ENCODE peak calls at places on chromosomes 1 and 21, in ten cellular contexts. E is astrocyte, U is OCI-LY7, I is fibroblast of lung, N is H9, Z is hepatocyte, O is K562, R is PC-3, V is neural progenitor cell, J is Karpas-422. M is an unnamed sample.

GRCh38 chr1:10031461-10031860 is 1.3 kb upstream of the UBE4B start:
- DNase-seq in E (peak; percentile 81), U (no peak), I (peak; percentile 85), N (no peak), Z (no peak), O (no peak), R (peak; percentile 62), V (no peak), J (no peak), M (no peak)

GRCh38 chr1:89842547-89843278 is 21.9 kb downstream of the LRRC8D start:
- DNase-seq in E (peak; percentile 35), U (peak; percentile 63), I (peak; percentile 47), N (no peak), Z (peak; percentile 19), O (no peak), R (no peak), V (no peak), J (no peak), M (no peak)

GRCh38 chr1:243213045-243213787 is 41.9 kb downstream of the CEP170 start:
- DNase-seq in E (peak; percentile 67), U (no peak), I (peak; percentile 71), N (no peak), Z (peak; percentile 6), O (no peak), R (no peak), V (no peak), J (peak; percentile 37), M (no peak)

GRCh38 chr1:43243299-43243698 is 26.5 kb upstream of the TMEM125 start:
- DNase-seq in E (no peak), U (no peak), I (no peak), N (no peak), Z (no peak), O (no peak), R (no peak), V (no peak), J (no peak), M (no peak)

GRCh38 chr1:48916121-48917069 is 139.7 kb upstream of the BEND5 start:
- DNase-seq in E (peak; percentile 65), U (peak; percentile 20), I (peak; percentile 74), N (peak; percentile 76), Z (peak; percentile 70), O (peak; percentile 46), R (peak; percentile 78), V (peak; percentile 69), J (peak; percentile 66), M (peak; percentile 45)

GRCh38 chr1:192485692-192486436 is 89.7 kb upstream of the RGS1 start:
- DNase-seq in E (peak; percentile 99), U (no peak), I (peak; percentile 99), N (no peak), Z (peak; percentile 70), O (no peak), R (peak; percentile 85), V (no peak), J (no peak), M (no peak)

GRCh38 chr1:104195395-104195794 is 445.7 kb downstream of the AMY1C start:
- DNase-seq in E (no peak), U (no peak), I (peak; percentile 0), N (no peak), Z (no peak), O (no peak), R (peak; percentile 63), V (no peak), J (no peak), M (no peak)

GRCh38 chr1:10776206-10776905 is 20.1 kb downstream of the CASZ1 start:
- DNase-seq in E (no peak), U (no peak), I (no peak), N (no peak), Z (no peak), O (no peak), R (peak; percentile 53), V (no peak), J (no peak), M (no peak)

GRCh38 chr1:61322769-61323168 is 240.4 kb downstream of the NFIA start:
- DNase-seq in E (no peak), U (no peak), I (no peak), N (no peak), Z (no peak), O (no peak), R (peak; percentile 92), V (no peak), J (no peak), M (no peak)

GRCh38 chr1:61318319-61319125 is 236.2 kb downstream of the NFIA start:
- DNase-seq in E (peak; percentile 66), U (no peak), I (peak; percentile 69), N (no peak), Z (peak; percentile 28), O (peak; percentile 17), R (peak; percentile 45), V (no peak), J (no peak), M (peak; percentile 92)

GRCh38 chr1:61323681-61324328 is 241.4 kb downstream of the NFIA start:
- DNase-seq in E (no peak), U (no peak), I (no peak), N (no peak), Z (no peak), O (no peak), R (peak; percentile 72), V (no peak), J (no peak), M (no peak)

GRCh38 chr1:61320575-61320974 is 238.2 kb downstream of the NFIA start:
- DNase-seq in E (no peak), U (no peak), I (no peak), N (no peak), Z (no peak), O (no peak), R (no peak), V (no peak), J (no peak), M (no peak)

GRCh38 chr1:61322008-61322744 is 239.8 kb downstream of the NFIA start:
- DNase-seq in E (no peak), U (no peak), I (no peak), N (no peak), Z (no peak), O (no peak), R (peak; percentile 71), V (no peak), J (no peak), M (no peak)
- H3K4me2 ChIP-seq in E (no peak overlapping the region), U (no peak overlapping the region), I (no peak overlapping the region), N (no peak overlapping the region), Z (no peak overlapping the region), O (no peak overlapping the region), R (peak overlapping the region; percentile 77), V (no peak overlapping the region), J (no peak overlapping the region), M (no peak overlapping the region)

DNA sequence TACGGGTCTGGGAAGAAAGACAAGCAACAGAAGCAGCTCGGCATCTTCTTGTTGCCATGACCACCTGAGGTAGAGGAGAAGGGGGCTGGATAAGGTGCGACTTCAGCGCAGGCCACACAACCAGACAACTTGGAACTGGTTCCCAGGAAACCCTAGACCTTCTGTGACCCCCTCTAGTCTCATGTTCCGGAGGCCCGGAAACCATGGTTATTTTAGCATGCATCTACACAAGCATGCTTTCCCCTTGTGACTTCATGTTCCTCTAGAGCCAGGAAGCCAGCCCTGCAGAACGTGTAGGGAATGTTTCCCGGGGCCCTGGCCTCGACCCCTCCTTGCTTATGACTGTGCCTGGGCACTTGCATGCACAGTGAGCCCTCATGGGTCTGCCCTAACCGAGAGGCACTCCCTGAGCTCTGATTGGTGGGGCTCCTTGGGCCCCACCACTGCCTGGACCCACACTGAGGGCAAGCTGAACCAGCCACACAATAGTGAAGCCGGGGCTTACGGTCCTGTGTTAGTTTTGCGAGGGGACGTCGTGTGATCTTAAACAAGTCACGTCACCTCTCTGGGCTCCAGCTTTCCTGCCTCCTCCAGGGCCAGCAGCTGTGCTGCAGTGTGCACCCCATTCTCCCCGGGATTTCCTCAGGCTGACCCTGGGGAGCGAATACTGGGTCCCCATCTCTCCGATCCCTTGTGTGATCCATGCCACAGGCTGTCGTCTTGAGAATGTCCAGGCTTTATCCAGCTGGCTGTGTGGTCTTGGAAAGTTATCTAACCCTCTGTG is 12.0 kb upstream of the MX2 start:
- DNase-seq in E (no peak), U (no peak), I (no peak), N (no peak), Z (no peak), O (no peak), R (no peak), V (no peak), J (no peak), M (no peak)
- H3K4me2 ChIP-seq in E (no peak overlapping the region), U (no peak overlapping the region), I (no peak overlapping the region), N (no peak overlapping the region), Z (no peak overlapping the region), O (no peak overlapping the region), R (no peak overlapping the region), V (no peak overlapping the region), J (no peak overlapping the region), M (no peak overlapping the region)

GRCh38 chr1:205358579-205358978 is 1.9 kb upstream of the KLHDC8A start:
- DNase-seq in E (no peak), U (no peak), I (no peak), N (no peak), Z (no peak), O (no peak), R (no peak), V (no peak), J (no peak), M (no peak)

GRCh38 chr1:205356424-205357151 is at the start of gene KLHDC8A:
- DNase-seq in E (no peak), U (no peak), I (peak; percentile 51), N (peak; percentile 56), Z (no peak), O (no peak), R (no peak), V (peak; percentile 76), J (no peak), M (no peak)

GRCh38 chr1:205355054-205355453 is 1.7 kb downstream of the KLHDC8A start:
- DNase-seq in E (no peak), U (no peak), I (peak; percentile 70), N (no peak), Z (no peak), O (no peak), R (peak; percentile 87), V (no peak), J (no peak), M (no peak)

GRCh38 chr1:205360166-205360565 is 3.4 kb upstream of the KLHDC8A start:
- DNase-seq in E (no peak), U (no peak), I (no peak), N (no peak), Z (no peak), O (no peak), R (no peak), V (peak; percentile 85), J (no peak), M (no peak)

DNA sequence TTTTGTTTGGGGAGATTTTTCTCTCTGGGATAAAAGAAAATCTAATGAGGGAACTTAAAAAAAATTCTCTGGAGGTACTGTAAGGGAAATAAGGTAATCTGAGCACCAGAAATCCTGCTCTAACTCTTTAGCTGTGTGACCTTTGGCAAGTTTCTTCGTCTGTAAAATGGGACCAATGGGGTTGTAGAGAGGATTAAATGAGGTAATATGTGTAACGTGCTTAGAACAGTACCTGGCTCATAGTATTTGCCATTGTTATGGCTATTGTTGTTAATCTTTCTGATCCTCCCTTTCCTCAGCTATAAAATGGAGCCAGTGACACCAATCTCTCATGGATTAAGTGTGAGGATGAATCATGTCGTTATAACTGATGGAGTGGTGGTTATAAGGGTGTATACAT is 845 bp upstream of the KLHDC8A start:
- DNase-seq in E (no peak), U (no peak), I (no peak), N (no peak), Z (no peak), O (no peak), R (no peak), V (no peak), J (no peak), M (no peak)
- H3K4me2 ChIP-seq in E (peak overlapping the region; percentile 81), U (no peak overlapping the region), I (no peak overlapping the region), N (no peak overlapping the region), Z (no peak overlapping the region), O (no peak overlapping the region), R (no peak overlapping the region), V (peak overlapping the region; percentile 83), J (no peak overlapping the region), M (no peak overlapping the region)

DNA sequence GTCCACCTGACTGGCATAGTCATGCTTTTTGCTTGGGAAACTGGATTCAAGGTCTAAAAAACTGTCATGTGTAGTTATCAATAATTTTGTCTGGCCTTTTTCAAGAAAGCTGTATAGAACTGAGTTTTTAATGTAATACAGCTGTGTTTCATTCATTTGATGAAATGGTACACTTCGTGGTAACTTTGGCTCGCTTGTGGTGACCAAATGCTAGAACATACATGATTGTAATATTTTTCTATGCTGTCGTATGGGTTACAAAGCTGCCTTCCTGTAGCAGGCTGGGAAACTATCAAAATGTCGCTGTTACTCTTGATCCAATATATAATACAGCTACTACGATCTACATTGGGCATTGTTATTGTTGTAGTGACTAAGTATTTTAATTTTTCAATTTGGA is 2.1 kb downstream of the LRRC42 start:
- DNase-seq in E (no peak), U (no peak), I (no peak), N (no peak), Z (no peak), O (no peak), R (no peak), V (no peak), J (no peak), M (no peak)
- H3K4me2 ChIP-seq in E (peak overlapping the region; percentile 100), U (no peak overlapping the region), I (peak overlapping the region; percentile 60), N (no peak overlapping the region), Z (peak overlapping the region; percentile 89), O (no peak overlapping the region), R (no peak overlapping the region), V (peak overlapping the region; percentile 93), J (peak overlapping the region; percentile 87), M (no peak overlapping the region)

M was measured in MM.1S.